ENCODE peak calls at places on chromosomes 5 and 9, in nine cellular contexts. B, D, C, I, Y, Z, Q, A and V are unnamed samples. For H3K9me3 and H3K4me1, the result is how much of the 10 kb centered on the place peaks cover.

GRCh38 chr9:127711226-127711701 is 4.2 kb downstream of the PTRH1 start:
- DNase-seq in I (no peak), Q (no peak), B (no peak), D (no peak), A (no peak), C (no peak), Z (peak), Y (no peak), V (no peak)

GRCh38 chr9:6870149-6870548 is 112.4 kb downstream of the KDM4C start:
- DNase-seq in A (no peak), I (no peak), Q (no peak), Y (no peak), D (no peak), C (no peak), B (no peak), Z (no peak), V (no peak)

GRCh38 chr5:154601014-154601413 is 123.0 kb upstream of the HAND1 start:
- DNase-seq in B (no peak), D (no peak), Z (no peak), A (no peak), C (no peak), Y (no peak), I (no peak), Q (no peak), V (no peak)

GRCh38 chr5:121968910-121969607 is 7.3 kb downstream of the SRFBP1 start:
- DNase-seq in Z (no peak), I (no peak), Y (no peak), B (no peak), A (peak), C (peak), Q (no peak), D (no peak), V (peak)

GRCh38 chr5:90898330-90899013 is 339.9 kb downstream of the ADGRV1 start:
- DNase-seq in D (no peak), C (no peak), Y (no peak), I (no peak), Z (no peak), A (no peak), Q (no peak), B (no peak), V (no peak)

GRCh38 chr5:143002459-143003327 is 232.5 kb downstream of the ARHGAP26 start:
- DNase-seq in Z (peak), C (peak), I (peak), A (no peak), B (no peak), D (peak), Y (peak), Q (no peak), V (peak)

GRCh38 chr9:5502553-5502952 is 7.8 kb upstream of the PDCD1LG2 start:
- DNase-seq in Z (peak), D (no peak), Y (no peak), Q (no peak), C (no peak), I (no peak), A (no peak), B (no peak), V (no peak)

GRCh38 chr5:60334281-60334713 is 365.7 kb downstream of the DEPDC1B start:
- DNase-seq in D (no peak), I (no peak), A (no peak), B (no peak), Z (no peak), Y (no peak), Q (no peak), C (no peak), V (no peak)

GRCh38 chr9:114898741-114899140 is 31.6 kb downstream of the TNFSF8 start:
- DNase-seq in B (no peak), Z (peak), C (peak), D (peak), I (peak), Y (peak), Q (peak), A (no peak), V (no peak)

GRCh38 chr9:103789686-103790085 is 304.4 kb upstream of the SMC2 start:
- DNase-seq in A (no peak), D (no peak), Y (no peak), I (no peak), B (no peak), Q (no peak), C (no peak), Z (no peak), V (peak)

GRCh38 chr5:102801375-102801774 is 46.3 kb downstream of the PAM start:
- DNase-seq in Q (no peak), Y (no peak), C (no peak), B (no peak), Z (no peak), A (no peak), I (no peak), D (no peak), V (no peak)

GRCh38 chr5:175657593-175658271 is at the start of gene HRH2:
- DNase-seq in Y (peak), C (peak), Q (peak), I (peak), Z (peak), A (no peak), D (peak), B (no peak), V (no peak)

GRCh38 chr5:170087168-170087817 is 18.4 kb upstream of the FOXI1 start:
- DNase-seq in Q (peak), C (no peak), D (no peak), A (no peak), Y (no peak), Z (no peak), B (no peak), I (no peak), V (no peak)

GRCh38 chr5:172413601-172414000 is 40.7 kb downstream of the SH3PXD2B start:
- DNase-seq in I (no peak), A (no peak), Q (no peak), D (no peak), Z (no peak), B (no peak), Y (no peak), C (no peak), V (no peak)

GRCh38 chr9:137423810-137424291 is 658 bp downstream of the NOXA1 start:
- DNase-seq in D (no peak), Y (no peak), Q (no peak), C (peak), A (no peak), I (no peak), Z (peak), B (no peak), V (no peak)
- H3K4me3 ChIP-seq in D (peak), Y (no peak), Q (peak), C (peak), A (peak), I (peak), Z (peak), B (peak), V (no peak)

DNA sequence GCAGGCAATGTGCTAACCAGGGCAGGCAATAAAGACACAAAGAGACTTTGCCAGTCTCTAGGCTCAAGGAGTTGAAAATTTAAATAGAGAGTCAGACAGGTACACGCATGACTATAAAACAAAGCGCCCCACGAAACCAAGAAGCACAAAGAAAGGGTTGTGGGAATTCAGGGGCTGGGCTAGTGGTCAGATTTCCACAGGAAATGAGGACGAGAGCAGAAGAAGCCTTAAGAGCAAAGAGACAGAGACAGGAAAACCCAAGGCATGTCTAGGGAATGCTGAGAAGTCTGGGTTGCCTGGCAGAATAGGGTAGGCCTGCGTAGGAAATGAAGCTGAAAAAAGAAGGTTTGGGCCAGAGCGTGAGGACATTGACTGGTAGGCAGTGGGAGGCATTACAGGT is 51.6 kb downstream of the SLC1A3 start:
- DNase-seq in C (no peak), Y (no peak), Q (no peak), I (no peak), Z (no peak), A (no peak), B (no peak), D (no peak), V (no peak)
- H3K9me3 ChIP-seq in C (under half), Y (under half), Q (under half), I (under half), Z (under half), A (under half), B (under half), D (under half), V (under half)

DNA sequence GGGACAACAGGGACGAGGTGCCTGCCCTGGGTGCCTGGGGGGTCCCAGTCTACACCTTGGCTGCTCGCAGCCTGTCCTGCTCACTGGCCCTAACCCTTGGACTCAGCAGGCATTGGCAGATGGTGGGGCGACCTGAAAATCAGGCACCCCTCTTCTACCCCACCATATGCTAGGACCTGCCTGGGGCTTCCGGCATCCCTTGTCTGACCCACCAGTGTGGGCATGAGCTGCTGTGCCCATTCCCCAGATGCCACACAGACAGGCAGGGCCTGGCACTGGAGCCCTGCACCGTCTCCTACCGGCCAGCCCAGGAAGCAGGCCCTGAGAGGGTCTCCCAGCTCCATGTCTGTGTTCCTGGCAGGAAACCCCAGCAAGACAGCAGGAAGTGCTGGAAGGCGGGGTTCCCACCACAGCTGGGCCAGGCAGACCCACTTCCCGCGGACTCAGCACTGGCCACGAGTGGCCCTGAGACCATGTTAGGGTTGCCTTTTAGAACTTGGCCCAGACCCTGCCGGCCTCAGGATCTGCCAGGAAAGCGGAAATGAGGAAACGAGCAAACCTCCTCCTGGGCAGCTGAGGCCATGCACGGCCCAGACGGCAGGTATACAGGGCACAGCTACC is 3.1 kb downstream of the NINJ1 start:
- DNase-seq in B (no peak), Z (peak), I (no peak), Q (peak), D (peak), Y (no peak), C (peak), A (no peak), V (no peak)
- H3K4me1 ChIP-seq in B (under half), Z (under half), I (half or more), Q (half or more), D (half or more), Y (half or more), C (half or more), A (under half), V (under half)

GRCh38 chr9:98951967-98952366 is 8.3 kb downstream of the COL15A1 start:
- DNase-seq in Q (no peak), I (no peak), D (no peak), B (no peak), C (no peak), Z (no peak), Y (no peak), A (no peak), V (no peak)

GRCh38 chr9:98950262-98950661 is 6.6 kb downstream of the COL15A1 start:
- DNase-seq in Z (no peak), I (no peak), B (no peak), Q (no peak), A (no peak), C (no peak), D (no peak), Y (no peak), V (no peak)

GRCh38 chr9:98955259-98955658 is 11.6 kb downstream of the COL15A1 start:
- DNase-seq in Z (no peak), C (no peak), D (no peak), A (no peak), Q (no peak), Y (no peak), B (no peak), I (no peak), V (no peak)

GRCh38 chr9:98957826-98958225 is 14.1 kb downstream of the COL15A1 start:
- DNase-seq in I (no peak), B (no peak), A (no peak), C (no peak), Y (no peak), Q (no peak), D (no peak), Z (peak), V (no peak)

DNA sequence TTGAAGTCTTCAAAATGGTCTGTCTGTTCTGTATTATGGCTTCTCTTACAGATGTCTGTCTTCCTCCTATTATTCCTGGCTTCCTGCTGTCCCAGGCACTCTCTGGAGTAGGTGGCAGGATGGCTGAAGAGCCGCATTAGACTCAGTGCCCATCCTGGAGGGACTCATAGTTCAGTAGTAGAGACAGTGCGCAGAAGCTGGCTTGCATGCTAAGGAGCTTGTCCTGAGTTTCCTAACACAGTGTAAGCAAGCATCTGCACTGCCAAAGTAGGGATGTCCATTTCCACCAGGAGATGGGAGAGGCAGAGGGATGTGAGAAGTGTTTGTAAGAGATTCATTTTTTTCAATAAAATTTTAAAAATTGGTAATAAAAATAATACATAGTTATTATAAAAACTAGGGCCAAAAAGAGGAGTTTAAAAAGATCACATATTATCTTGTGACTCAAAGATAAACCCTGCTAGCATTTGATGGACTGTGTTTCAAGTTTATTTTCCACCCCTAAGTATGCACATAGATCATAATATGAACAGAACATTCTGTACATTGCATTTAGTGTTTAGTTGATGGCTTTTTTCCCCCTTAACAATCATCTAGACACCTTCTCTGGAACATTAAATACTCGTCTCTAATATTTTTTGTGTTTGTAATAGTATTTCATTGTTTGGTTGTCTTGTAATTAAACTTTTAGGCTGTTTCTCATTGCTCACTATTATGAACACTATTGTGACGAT is 10.3 kb downstream of the COL15A1 start:
- DNase-seq in B (no peak), I (no peak), A (no peak), C (no peak), Z (no peak), D (no peak), Q (no peak), Y (no peak), V (no peak)
- H3K4me3 ChIP-seq in B (no peak), I (no peak), A (no peak), C (no peak), Z (no peak), D (no peak), Q (no peak), Y (no peak), V (no peak)

GRCh38 chr5:3929799-3930198 is 334.2 kb downstream of the IRX1 start:
- DNase-seq in Q (no peak), B (no peak), Z (no peak), D (no peak), C (no peak), Y (no peak), I (no peak), A (no peak), V (no peak)

GRCh38 chr5:3931976-3932375 is 336.3 kb downstream of the IRX1 start:
- DNase-seq in A (no peak), Q (no peak), I (no peak), Y (no peak), C (no peak), Z (no peak), B (peak), D (no peak), V (no peak)
- H3K9me3 ChIP-seq in A (under half), Q (under half), I (under half), Y (under half), C (under half), Z (under half), B (under half), D (under half), V (under half)

DNA sequence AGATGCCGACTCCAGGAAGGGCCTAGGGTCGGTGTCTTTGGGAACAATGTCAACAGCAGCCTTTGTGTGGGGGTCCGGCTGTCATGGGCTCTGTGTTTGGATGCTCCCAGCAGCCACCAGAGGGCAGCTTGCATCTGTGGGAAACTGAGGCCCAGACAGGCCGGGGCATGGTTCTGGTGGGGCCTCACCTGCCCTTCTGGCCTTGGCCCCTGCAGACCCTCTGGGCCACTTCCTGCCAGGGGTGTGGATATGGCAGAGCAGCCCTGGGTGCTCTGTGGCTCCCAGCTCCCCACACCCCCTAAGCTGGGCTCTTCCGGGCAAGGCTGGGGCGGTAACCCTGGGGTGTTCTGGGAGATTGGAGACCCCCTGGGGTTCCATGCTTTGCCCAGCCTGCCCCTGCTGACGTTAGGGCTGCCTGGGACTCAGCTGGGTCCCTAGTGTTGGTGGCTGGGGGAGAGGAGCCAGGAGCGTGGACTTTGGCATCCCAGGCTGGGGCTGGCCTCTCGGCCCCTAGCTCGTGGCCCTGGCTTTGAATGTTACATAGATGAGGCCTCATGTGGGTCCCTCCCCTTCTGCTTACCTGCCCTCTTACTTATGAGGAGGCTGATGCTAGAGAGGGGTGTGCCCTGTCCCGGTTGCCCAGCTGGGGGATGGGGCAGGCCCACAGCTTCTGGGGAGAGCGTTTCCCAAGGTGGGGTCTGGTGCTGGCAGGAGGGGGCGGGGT is 38.3 kb downstream of the RXRA start:
- DNase-seq in I (no peak), B (no peak), Y (no peak), Q (no peak), A (no peak), C (no peak), D (no peak), Z (no peak), V (no peak)
- H3K4me1 ChIP-seq in I (half or more), B (under half), Y (under half), Q (half or more), A (under half), C (half or more), D (half or more), Z (under half), V (under half)

DNA sequence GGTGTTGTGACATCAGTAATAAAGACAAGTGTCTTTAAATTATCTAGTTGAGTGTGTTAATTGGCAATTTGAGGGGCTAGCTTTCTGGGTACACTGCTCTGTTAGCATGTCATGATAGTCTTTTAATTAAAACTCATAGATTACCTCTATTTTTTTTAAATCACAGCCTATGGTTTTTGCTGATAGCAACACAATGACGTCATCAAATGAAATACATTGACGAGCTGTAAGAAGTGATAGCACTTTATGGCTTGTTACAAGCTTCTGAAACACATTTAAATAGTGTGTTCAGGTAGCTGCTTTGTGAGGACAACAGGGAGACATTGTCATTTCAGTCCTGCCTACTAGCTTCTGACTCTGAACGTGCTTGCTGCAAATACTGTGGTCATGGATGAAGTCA is 600.5 kb upstream of the EDIL3 start:
- DNase-seq in Z (no peak), D (no peak), A (no peak), Y (no peak), B (no peak), C (no peak), Q (no peak), I (no peak), V (peak)
- H3K4me3 ChIP-seq in Z (no peak), D (no peak), A (no peak), Y (no peak), B (no peak), C (no peak), Q (no peak), I (no peak), V (peak)

GRCh38 chr5:1704676-1705075 is 95.0 kb downstream of the MRPL36 start:
- DNase-seq in I (no peak), C (no peak), Q (no peak), B (no peak), A (no peak), D (no peak), Z (no peak), Y (no peak), V (no peak)
- H3K9me3 ChIP-seq in I (under half), C (under half), Q (under half), B (under half), A (under half), D (under half), Z (under half), Y (under half), V (under half)